ENCODE peak calls at places on chromosome 14, in seven cellular contexts. S is nephron progenitor cell, D is lung microvascular endothelial cell, K is pancreas, W is HuH-7, O is astrocyte of the spinal cord, P is iPS-NIHi11. B is an unnamed sample.

GRCh38 chr14:98227000-98227726 is 1044.8 kb downstream of the BCL11B start:
- DNase-seq in W (no peak), P (no peak), K (no peak), O (no peak), S (no peak), D (no peak), B (no peak)

GRCh38 chr14:24231263-24232120 is 675 bp downstream of the NEDD8 start:
- DNase-seq in S (no peak), W (no peak), P (no peak), K (no peak), D (peak), O (no peak), B (peak)

GRCh38 chr14:60348211-60348610 is 99.2 kb downstream of the PPM1A start:
- DNase-seq in O (no peak), S (no peak), W (no peak), K (no peak), D (no peak), P (no peak), B (no peak)

GRCh38 chr14:45332360-45332988 is 79.5 kb upstream of the MIS18BP1 start:
- DNase-seq in P (no peak), S (no peak), W (no peak), K (peak), D (no peak), O (no peak), B (no peak)

GRCh38 chr14:36441283-36441682 is 78.7 kb downstream of the NKX2-1 start:
- DNase-seq in W (no peak), S (no peak), P (no peak), O (no peak), D (no peak), K (no peak), B (peak)

GRCh38 chr14:73715707-73716106 is 1.5 kb upstream of the PNMA1 start:
- DNase-seq in K (no peak), D (no peak), S (no peak), P (no peak), W (no peak), O (no peak), B (no peak)

GRCh38 chr14:95480109-95480886 is 36.2 kb downstream of the SYNE3 start:
- DNase-seq in O (no peak), D (peak), P (no peak), W (no peak), K (no peak), S (no peak), B (no peak)

GRCh38 chr14:61505815-61506809 is 184.7 kb downstream of the PRKCH start:
- DNase-seq in K (no peak), O (peak), P (no peak), W (no peak), S (no peak), D (peak), B (no peak)

GRCh38 chr14:94888108-94888507 is 118.2 kb upstream of the GSC start:
- DNase-seq in P (no peak), S (no peak), O (no peak), D (no peak), K (peak), W (no peak), B (no peak)

GRCh38 chr14:104224516-104225281 is 86.3 kb downstream of the KIF26A start:
- DNase-seq in O (no peak), W (no peak), K (no peak), P (peak), D (peak), S (peak), B (peak)

GRCh38 chr14:101187017-101187815 is 283.7 kb upstream of the RTL1 start:
- DNase-seq in P (no peak), D (no peak), S (no peak), W (no peak), O (no peak), K (peak), B (peak)

GRCh38 chr14:79424462-79424861 is 786.8 kb downstream of the DIO2 start:
- DNase-seq in K (no peak), S (no peak), D (no peak), P (no peak), O (no peak), W (no peak), B (no peak)

GRCh38 chr14:71290960-71291466 is 383.8 kb downstream of the PCNX1 start:
- DNase-seq in O (peak), S (no peak), D (peak), W (no peak), P (no peak), K (no peak), B (no peak)

GRCh38 chr14:24941719-24942118 is 108.2 kb downstream of the STXBP6 start:
- DNase-seq in P (peak), K (peak), S (no peak), W (no peak), O (no peak), D (no peak), B (no peak)

GRCh38 chr14:94337274-94337673 is 14.1 kb upstream of the SERPINA6 start:
- DNase-seq in S (no peak), D (no peak), P (no peak), K (no peak), W (no peak), O (peak), B (no peak)

GRCh38 chr14:21476526-21476924 is 234 bp downstream of the RAB2B start:
- DNase-seq in W (peak), O (no peak), D (peak), S (peak), P (peak), K (peak), B (peak)

GRCh38 chr14:32469388-32470160 is 140.5 kb downstream of the AKAP6 start:
- DNase-seq in W (no peak), S (no peak), K (no peak), D (peak), O (peak), P (no peak), B (no peak)

GRCh38 chr14:69518341-69519101 is 34.0 kb downstream of the PLEKHD1 start:
- DNase-seq in O (no peak), K (no peak), D (no peak), S (no peak), W (no peak), P (peak), B (peak)

GRCh38 chr14:98894600-98894999 is 377.4 kb downstream of the BCL11B start:
- DNase-seq in K (no peak), O (no peak), S (no peak), W (no peak), P (no peak), D (no peak), B (no peak)

GRCh38 chr14:91810699-91811098 is 56.6 kb downstream of the TC2N start:
- DNase-seq in P (no peak), O (no peak), W (no peak), D (no peak), K (no peak), S (no peak), B (no peak)

GRCh38 chr14:39956372-39956771 is 524.1 kb upstream of the FBXO33 start:
- DNase-seq in O (no peak), P (no peak), W (no peak), D (no peak), K (no peak), S (no peak), B (no peak)

GRCh38 chr14:68190032-68190431 is 370.5 kb downstream of the RAD51B start:
- DNase-seq in P (no peak), W (no peak), O (no peak), D (no peak), S (no peak), K (no peak), B (no peak)

GRCh38 chr14:92724516-92725340 is 23.7 kb downstream of the LGMN start:
- DNase-seq in P (no peak), K (peak), D (no peak), W (peak), S (no peak), O (no peak), B (no peak)

GRCh38 chr14:71521238-71521637 is 411.0 kb upstream of the RGS6 start:
- DNase-seq in D (no peak), W (no peak), S (no peak), P (no peak), K (no peak), O (no peak), B (no peak)

GRCh38 chr14:63759454-63759853 is 31.6 kb upstream of the SGPP1 start:
- DNase-seq in S (no peak), W (no peak), D (no peak), O (peak), K (no peak), P (no peak), B (no peak)

GRCh38 chr14:95516554-95517209 is at the start of gene SYNE3:
- DNase-seq in W (peak), S (peak), K (no peak), D (peak), P (peak), O (no peak), B (peak)

GRCh38 chr14:31934767-31935266 is 142.3 kb upstream of the ARHGAP5 start:
- DNase-seq in W (peak), K (no peak), S (peak), O (peak), D (peak), P (peak), B (peak)

GRCh38 chr14:74014299-74014698 is 4.8 kb downstream of the ENTPD5 start:
- DNase-seq in W (no peak), O (no peak), P (no peak), S (no peak), K (no peak), D (no peak), B (no peak)

GRCh38 chr14:81323621-81324400 is 76.3 kb downstream of the STON2 start:
- DNase-seq in P (peak), S (peak), W (no peak), O (peak), K (no peak), D (no peak), B (peak)

GRCh38 chr14:75784314-75784686 is 123.3 kb downstream of the TTLL5 start:
- DNase-seq in D (no peak), S (no peak), K (no peak), O (no peak), P (no peak), W (no peak), B (no peak)

GRCh38 chr14:84323963-84324362 is 1206.0 kb upstream of the FLRT2 start:
- DNase-seq in W (no peak), O (no peak), K (no peak), S (no peak), P (no peak), D (peak), B (no peak)

GRCh38 chr14:71438684-71439083 is 493.5 kb upstream of the RGS6 start:
- DNase-seq in S (no peak), K (peak), W (no peak), O (peak), D (no peak), P (no peak), B (no peak)

GRCh38 chr14:100979780-100980179 is 76.3 kb upstream of the RTL1 start:
- DNase-seq in S (no peak), D (no peak), W (no peak), P (no peak), O (peak), K (no peak), B (no peak)

GRCh38 chr14:44898547-44898946 is 63.2 kb downstream of the KLHL28 start:
- DNase-seq in D (no peak), S (no peak), W (no peak), P (no peak), O (peak), K (no peak), B (no peak)

GRCh38 chr14:66638688-66639087 is 130.7 kb downstream of the GPHN start:
- DNase-seq in O (no peak), S (no peak), D (no peak), K (no peak), P (no peak), W (no peak), B (no peak)

GRCh38 chr14:90554341-90554740 is 157.5 kb downstream of the CALM1 start:
- DNase-seq in D (no peak), P (no peak), K (no peak), W (no peak), O (no peak), S (no peak), B (no peak)

GRCh38 chr14:101733211-101733610 is 28.3 kb upstream of the PPP2R5C start:
- DNase-seq in S (no peak), P (no peak), K (no peak), W (no peak), D (no peak), O (peak), B (peak)

GRCh38 chr14:100564506-100564905 is 22.7 kb downstream of the BEGAIN start:
- DNase-seq in S (no peak), O (no peak), W (no peak), P (no peak), K (no peak), D (no peak), B (no peak)

GRCh38 chr14:101254805-101255764 is 306.2 kb upstream of the DIO3 start:
- DNase-seq in W (no peak), S (no peak), K (no peak), D (no peak), P (no peak), O (no peak), B (peak)

B was measured in H7.